ENCODE peak calls at places on chromosomes 5 and 9, in four cellular contexts. One of them, this sample, is unnamed. For H3K36me3, the result is how much of the 10 kb centered on the place peaks cover.

GRCh38 chr9:78835928-78836450 is 539.1 kb downstream of the PSAT1 start:
- DNase-seq in transverse colon: no peak
- DNase-seq in ovary: no peak
- DNase-seq in tibial nerve: no peak
- DNase-seq in this sample: no peak

GRCh38 chr9:37468620-37469019 is 3.4 kb upstream of the ZBTB5 start:
- DNase-seq in transverse colon: no peak
- DNase-seq in ovary: no peak
- DNase-seq in tibial nerve: no peak
- DNase-seq in this sample: no peak

GRCh38 chr9:17330097-17330496 is 195.3 kb downstream of the CNTLN start:
- DNase-seq in transverse colon: no peak
- DNase-seq in ovary: no peak
- DNase-seq in tibial nerve: no peak
- DNase-seq in this sample: no peak

GRCh38 chr5:31692561-31693221 is 53.8 kb downstream of the PDZD2 start:
- DNase-seq in transverse colon: no peak
- DNase-seq in ovary: peak
- DNase-seq in tibial nerve: peak
- DNase-seq in this sample: no peak

GRCh38 chr5:117207088-117207668 is 632.6 kb upstream of the SEMA6A start:
- DNase-seq in transverse colon: no peak
- DNase-seq in ovary: no peak
- DNase-seq in tibial nerve: no peak
- DNase-seq in this sample: no peak

GRCh38 chr9:92976436-92976835 is 29.1 kb downstream of the FGD3 start:
- DNase-seq in transverse colon: no peak
- DNase-seq in ovary: no peak
- DNase-seq in tibial nerve: no peak
- DNase-seq in this sample: no peak

GRCh38 chr9:89421595-89421994 is 76.3 kb downstream of the SEMA4D start:
- DNase-seq in transverse colon: no peak
- DNase-seq in ovary: no peak
- DNase-seq in tibial nerve: no peak
- DNase-seq in this sample: no peak

GRCh38 chr5:16980983-16981382 is 44.9 kb upstream of the MYO10 start:
- DNase-seq in transverse colon: no peak
- DNase-seq in ovary: no peak
- DNase-seq in tibial nerve: no peak
- DNase-seq in this sample: no peak

GRCh38 chr9:89602978-89603628 is 1.7 kb upstream of the GADD45G start:
- DNase-seq in transverse colon: peak
- DNase-seq in ovary: peak
- DNase-seq in tibial nerve: peak
- DNase-seq in this sample: peak

GRCh38 chr9:77022783-77023440 is 3.5 kb downstream of the FOXB2 start:
- DNase-seq in transverse colon: no peak
- DNase-seq in ovary: no peak
- DNase-seq in tibial nerve: no peak
- DNase-seq in this sample: no peak

GRCh38 chr5:124401247-124402143 is 344.9 kb downstream of the ZNF608 start:
- DNase-seq in transverse colon: no peak
- DNase-seq in ovary: no peak
- DNase-seq in tibial nerve: no peak
- DNase-seq in this sample: no peak

GRCh38 chr5:19531374-19531952 is 456.5 kb downstream of the CDH18 start:
- DNase-seq in transverse colon: no peak
- DNase-seq in ovary: no peak
- DNase-seq in tibial nerve: no peak
- DNase-seq in this sample: no peak

GRCh38 chr9:128339761-128340690 is at the start of gene SLC27A4:
- DNase-seq in transverse colon: peak
- DNase-seq in ovary: peak
- DNase-seq in tibial nerve: peak
- DNase-seq in this sample: peak

GRCh38 chr5:11072556-11072955 is 311.5 kb upstream of the DAP start:
- DNase-seq in transverse colon: no peak
- DNase-seq in ovary: no peak
- DNase-seq in tibial nerve: no peak
- DNase-seq in this sample: no peak

GRCh38 chr9:110926828-110927227 is 111.4 kb downstream of the LPAR1 start:
- DNase-seq in transverse colon: peak
- DNase-seq in ovary: no peak
- DNase-seq in tibial nerve: no peak
- DNase-seq in this sample: peak

GRCh38 chr5:34521628-34522290 is 134.4 kb upstream of the RAI14 start:
- DNase-seq in transverse colon: no peak
- DNase-seq in ovary: no peak
- DNase-seq in tibial nerve: no peak
- DNase-seq in this sample: no peak
- H3K4me3 ChIP-seq in transverse colon: no peak
- H3K4me3 ChIP-seq in ovary: no peak
- H3K4me3 ChIP-seq in tibial nerve: no peak
- H3K4me3 ChIP-seq in this sample: no peak

GRCh38 chr5:109690456-109691247 is 925 bp downstream of the MAN2A1 start:
- DNase-seq in transverse colon: peak
- DNase-seq in ovary: peak
- DNase-seq in tibial nerve: peak
- DNase-seq in this sample: peak
- TF ChIP-seq POLR2A in transverse colon: no peak
- TF ChIP-seq POLR2A in ovary: no peak
- TF ChIP-seq POLR2A in tibial nerve: peak
- TF ChIP-seq POLR2A in this sample: no peak

GRCh38 chr5:56862909-56863308 is 46.5 kb upstream of the SETD9 start:
- DNase-seq in transverse colon: no peak
- DNase-seq in ovary: no peak
- DNase-seq in tibial nerve: no peak
- DNase-seq in this sample: no peak

GRCh38 chr5:56856779-56857178 is 41.4 kb downstream of the MAP3K1 start:
- DNase-seq in transverse colon: no peak
- DNase-seq in ovary: no peak
- DNase-seq in tibial nerve: no peak
- DNase-seq in this sample: no peak

GRCh38 chr5:56858777-56859442 is 43.6 kb downstream of the MAP3K1 start:
- DNase-seq in transverse colon: no peak
- DNase-seq in ovary: no peak
- DNase-seq in tibial nerve: no peak
- DNase-seq in this sample: no peak

DNA sequence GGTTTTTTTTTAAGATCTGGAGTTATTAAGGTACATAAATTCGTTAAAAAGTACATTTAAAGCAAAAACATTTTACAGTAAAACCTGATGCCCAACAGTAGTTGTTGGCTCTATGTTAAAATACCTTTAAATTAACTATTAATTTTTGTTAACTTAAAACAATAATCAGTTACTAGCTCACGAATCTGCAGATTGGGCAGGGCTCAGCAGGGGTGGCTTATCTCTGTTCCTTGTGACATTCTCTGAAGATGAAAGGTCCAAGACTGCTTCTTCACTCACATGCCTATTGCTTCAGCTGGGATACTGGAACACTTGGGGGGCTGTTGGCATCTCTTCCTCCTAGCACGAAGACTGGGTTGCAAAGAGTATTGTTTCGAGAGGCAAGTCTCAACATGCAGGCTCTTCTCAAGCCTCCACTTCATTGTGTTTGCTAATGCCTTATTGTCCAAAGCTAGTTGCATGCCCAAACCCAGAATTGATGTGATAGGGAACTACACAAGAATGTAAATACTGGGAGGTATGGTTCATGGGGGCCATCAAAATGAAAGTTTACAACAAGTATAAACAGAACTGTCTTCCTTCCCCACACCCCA is 46.6 kb downstream of the MAP3K1 start:
- DNase-seq in transverse colon: no peak
- DNase-seq in ovary: no peak
- DNase-seq in tibial nerve: no peak
- DNase-seq in this sample: no peak
- H3K36me3 ChIP-seq in transverse colon: under half
- H3K36me3 ChIP-seq in ovary: under half
- H3K36me3 ChIP-seq in tibial nerve: under half
- H3K36me3 ChIP-seq in this sample: under half

GRCh38 chr9:70403166-70403565 is 11.3 kb downstream of the KLF9 start:
- DNase-seq in transverse colon: no peak
- DNase-seq in ovary: no peak
- DNase-seq in tibial nerve: no peak
- DNase-seq in this sample: no peak

GRCh38 chr9:70402213-70402612 is 12.2 kb downstream of the KLF9 start:
- DNase-seq in transverse colon: no peak
- DNase-seq in ovary: no peak
- DNase-seq in tibial nerve: no peak
- DNase-seq in this sample: no peak

GRCh38 chr9:70404261-70404660 is 10.2 kb downstream of the KLF9 start:
- DNase-seq in transverse colon: no peak
- DNase-seq in ovary: no peak
- DNase-seq in tibial nerve: no peak
- DNase-seq in this sample: no peak

GRCh38 chr9:70405808-70406445 is 8.5 kb downstream of the KLF9 start:
- DNase-seq in transverse colon: peak
- DNase-seq in ovary: no peak
- DNase-seq in tibial nerve: no peak
- DNase-seq in this sample: no peak

DNA sequence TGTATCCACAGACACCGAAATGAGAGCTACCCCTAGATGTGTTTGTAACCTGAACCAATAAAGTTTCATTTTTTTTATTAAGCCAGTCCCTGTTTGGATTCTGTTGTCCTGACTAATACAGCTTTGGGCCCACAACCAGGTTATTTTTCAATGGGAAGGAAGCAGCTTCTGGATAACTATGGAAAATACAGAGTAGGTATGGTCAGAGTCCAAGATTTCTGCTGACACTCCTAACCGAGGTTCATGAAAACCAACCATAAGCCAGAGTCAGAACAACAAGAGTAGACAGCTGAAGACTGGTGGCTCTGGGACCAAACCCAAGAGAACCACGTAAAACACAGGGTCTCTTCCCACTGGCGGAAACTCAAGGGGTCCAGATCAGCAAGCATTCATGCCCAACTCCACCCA is 10.8 kb downstream of the KLF9 start:
- DNase-seq in transverse colon: no peak
- DNase-seq in ovary: no peak
- DNase-seq in tibial nerve: no peak
- DNase-seq in this sample: no peak
- H3K4me3 ChIP-seq in transverse colon: no peak
- H3K4me3 ChIP-seq in ovary: no peak
- H3K4me3 ChIP-seq in tibial nerve: no peak
- H3K4me3 ChIP-seq in this sample: no peak

This sample was measured in prostate gland.